ENCODE peak calls at places on chromosomes 1 and 21, in seven cellular contexts. T is testis, R is HTR-8/SVneo, O is heart left ventricle, G is dermis blood vessel endothelial cell, C is KG1, N is ELF-1. Q is an unnamed sample.

GRCh38 chr1:245045087-245045881 is 109.5 kb upstream of the KIF26B start:
- DNase-seq in N (peak; percentile 65), C (no peak), T (peak; percentile 63), G (no peak), R (no peak), O (peak; percentile 57), Q (no peak)

GRCh38 chr1:1666526-1666925 is 7.7 kb upstream of the CDK11B start:
- DNase-seq in O (no peak), G (no peak), C (no peak), T (no peak), N (no peak), R (no peak), Q (no peak)

GRCh38 chr1:4603317-4604110 is 50.9 kb upstream of the AJAP1 start:
- DNase-seq in G (no peak), N (peak; percentile 83), C (peak; percentile 59), R (peak; percentile 27), T (no peak), O (no peak), Q (no peak)

GRCh38 chr1:162299018-162299417 is 77.6 kb downstream of the SPATA46 start:
- DNase-seq in R (no peak), C (no peak), T (no peak), N (no peak), O (no peak), G (no peak), Q (no peak)

GRCh38 chr1:221040074-221040473 is 160.8 kb downstream of the HLX start:
- DNase-seq in R (no peak), G (no peak), C (no peak), N (no peak), O (no peak), T (no peak), Q (no peak)

GRCh38 chr21:31720739-31721138 is 11.2 kb downstream of the SCAF4 start:
- DNase-seq in O (no peak), T (no peak), C (no peak), R (no peak), G (no peak), N (no peak), Q (no peak)

GRCh38 chr1:53473463-53473862 is 14.3 kb downstream of the DMRTB1 start:
- DNase-seq in T (no peak), O (no peak), R (no peak), N (no peak), C (no peak), G (peak; percentile 33), Q (peak; percentile 3)

GRCh38 chr21:25790122-25790951 is 55.6 kb downstream of the GABPA start:
- DNase-seq in R (peak; percentile 42), O (no peak), T (no peak), C (no peak), G (peak; percentile 59), N (no peak), Q (peak; percentile 71)

GRCh38 chr1:4794020-4794780 is 139.8 kb downstream of the AJAP1 start:
- DNase-seq in T (no peak), G (no peak), O (no peak), R (no peak), N (no peak), C (no peak), Q (no peak)

GRCh38 chr21:37917612-37918011 is 1.4 kb upstream of the KCNJ6 start:
- DNase-seq in C (no peak), R (no peak), N (no peak), O (no peak), T (no peak), G (no peak), Q (no peak)

GRCh38 chr1:204601979-204602653 is 83.4 kb downstream of the LRRN2 start:
- DNase-seq in N (peak; percentile 85), G (no peak), O (no peak), R (no peak), C (no peak), T (no peak), Q (no peak)

GRCh38 chr1:67174716-67175284 is 8.5 kb downstream of the IL23R start:
- DNase-seq in O (no peak), N (no peak), R (no peak), G (no peak), T (no peak), C (no peak), Q (no peak)

GRCh38 chr1:94819584-94819944 is 593 bp upstream of the SLC44A3 start:
- DNase-seq in T (no peak), C (no peak), N (peak; percentile 23), R (no peak), O (no peak), G (no peak), Q (no peak)

GRCh38 chr1:224525411-224526040 is 90.6 kb upstream of the CNIH3 start:
- DNase-seq in O (no peak), C (no peak), N (no peak), G (no peak), T (no peak), R (no peak), Q (no peak)

GRCh38 chr1:207938016-207938415 is 27.1 kb upstream of the CD34 start:
- DNase-seq in R (peak; percentile 41), C (no peak), N (no peak), T (no peak), O (no peak), G (peak; percentile 92), Q (no peak)